ENCODE peak calls at places on chromosomes 2 and 18, in eight cellular contexts. One of them, this sample, is unnamed.

GRCh38 chr2:28665041-28665704 is 86.5 kb upstream of the PPP1CB start:
- DNase-seq in gastrocnemius medialis: no peak
- DNase-seq in A549: no peak
- DNase-seq in adrenal gland: peak
- DNase-seq in HCT116: no peak
- DNase-seq in upper lobe of left lung: peak
- DNase-seq in IMR-90: peak
- DNase-seq in heart left ventricle: peak
- DNase-seq in this sample: no peak

GRCh38 chr2:193749485-193749884 is 1554.8 kb upstream of the TMEFF2 start:
- DNase-seq in HCT116: no peak
- DNase-seq in upper lobe of left lung: no peak
- DNase-seq in heart left ventricle: no peak
- DNase-seq in IMR-90: no peak
- DNase-seq in gastrocnemius medialis: no peak
- DNase-seq in adrenal gland: no peak
- DNase-seq in A549: no peak
- DNase-seq in this sample: no peak

GRCh38 chr18:48238636-48239035 is 170.5 kb downstream of the ZBTB7C start:
- DNase-seq in HCT116: no peak
- DNase-seq in adrenal gland: no peak
- DNase-seq in IMR-90: no peak
- DNase-seq in gastrocnemius medialis: no peak
- DNase-seq in A549: no peak
- DNase-seq in upper lobe of left lung: no peak
- DNase-seq in heart left ventricle: no peak
- DNase-seq in this sample: no peak

GRCh38 chr18:76953186-76953982 is 131.0 kb downstream of the ZNF236 start:
- DNase-seq in gastrocnemius medialis: no peak
- DNase-seq in HCT116: no peak
- DNase-seq in IMR-90: peak
- DNase-seq in upper lobe of left lung: peak
- DNase-seq in heart left ventricle: peak
- DNase-seq in A549: no peak
- DNase-seq in adrenal gland: peak
- DNase-seq in this sample: peak

GRCh38 chr18:46148810-46149209 is 44.6 kb downstream of the HAUS1 start:
- DNase-seq in IMR-90: peak
- DNase-seq in adrenal gland: peak
- DNase-seq in upper lobe of left lung: no peak
- DNase-seq in gastrocnemius medialis: no peak
- DNase-seq in A549: peak
- DNase-seq in heart left ventricle: no peak
- DNase-seq in HCT116: no peak
- DNase-seq in this sample: peak

GRCh38 chr2:240111253-240111652 is 24.9 kb downstream of the COPS9 start:
- DNase-seq in upper lobe of left lung: no peak
- DNase-seq in heart left ventricle: no peak
- DNase-seq in HCT116: no peak
- DNase-seq in gastrocnemius medialis: no peak
- DNase-seq in adrenal gland: no peak
- DNase-seq in IMR-90: peak
- DNase-seq in A549: no peak
- DNase-seq in this sample: no peak

GRCh38 chr2:102103992-102104871 is 38.3 kb upstream of the IL1R1 start:
- DNase-seq in IMR-90: peak
- DNase-seq in gastrocnemius medialis: peak
- DNase-seq in adrenal gland: peak
- DNase-seq in A549: no peak
- DNase-seq in heart left ventricle: peak
- DNase-seq in upper lobe of left lung: peak
- DNase-seq in HCT116: no peak
- DNase-seq in this sample: peak

GRCh38 chr18:48924621-48925601 is 25.9 kb downstream of the SMAD7 start:
- DNase-seq in HCT116: no peak
- DNase-seq in A549: no peak
- DNase-seq in gastrocnemius medialis: no peak
- DNase-seq in upper lobe of left lung: no peak
- DNase-seq in IMR-90: no peak
- DNase-seq in adrenal gland: no peak
- DNase-seq in heart left ventricle: no peak
- DNase-seq in this sample: no peak

GRCh38 chr2:188345439-188345838 is 53.8 kb downstream of the GULP1 start:
- DNase-seq in IMR-90: peak
- DNase-seq in heart left ventricle: no peak
- DNase-seq in upper lobe of left lung: no peak
- DNase-seq in adrenal gland: no peak
- DNase-seq in HCT116: no peak
- DNase-seq in A549: no peak
- DNase-seq in gastrocnemius medialis: no peak
- DNase-seq in this sample: no peak

GRCh38 chr2:42961385-42961800 is 169.0 kb upstream of the HAAO start:
- DNase-seq in heart left ventricle: peak
- DNase-seq in HCT116: no peak
- DNase-seq in gastrocnemius medialis: peak
- DNase-seq in adrenal gland: peak
- DNase-seq in upper lobe of left lung: no peak
- DNase-seq in IMR-90: no peak
- DNase-seq in A549: no peak
- DNase-seq in this sample: peak

GRCh38 chr2:120576509-120577474 is 158.9 kb upstream of the GLI2 start:
- DNase-seq in gastrocnemius medialis: no peak
- DNase-seq in upper lobe of left lung: no peak
- DNase-seq in HCT116: no peak
- DNase-seq in A549: no peak
- DNase-seq in heart left ventricle: peak
- DNase-seq in IMR-90: peak
- DNase-seq in adrenal gland: peak
- DNase-seq in this sample: peak

GRCh38 chr2:17600805-17601204 is 60.3 kb downstream of the VSNL1 start:
- DNase-seq in heart left ventricle: no peak
- DNase-seq in adrenal gland: no peak
- DNase-seq in HCT116: no peak
- DNase-seq in upper lobe of left lung: no peak
- DNase-seq in IMR-90: no peak
- DNase-seq in A549: no peak
- DNase-seq in gastrocnemius medialis: no peak
- DNase-seq in this sample: no peak

GRCh38 chr2:26913599-26914285 is 56.7 kb upstream of the MAPRE3 start:
- DNase-seq in gastrocnemius medialis: no peak
- DNase-seq in HCT116: no peak
- DNase-seq in IMR-90: peak
- DNase-seq in heart left ventricle: no peak
- DNase-seq in A549: no peak
- DNase-seq in upper lobe of left lung: no peak
- DNase-seq in adrenal gland: no peak
- DNase-seq in this sample: no peak

GRCh38 chr2:29844713-29845320 is 76.6 kb downstream of the ALK start:
- DNase-seq in IMR-90: no peak
- DNase-seq in upper lobe of left lung: no peak
- DNase-seq in gastrocnemius medialis: no peak
- DNase-seq in adrenal gland: no peak
- DNase-seq in A549: no peak
- DNase-seq in heart left ventricle: no peak
- DNase-seq in HCT116: no peak
- DNase-seq in this sample: no peak

GRCh38 chr2:31205186-31205585 is 12.1 kb downstream of the CAPN14 start:
- DNase-seq in gastrocnemius medialis: no peak
- DNase-seq in heart left ventricle: no peak
- DNase-seq in IMR-90: no peak
- DNase-seq in A549: no peak
- DNase-seq in HCT116: no peak
- DNase-seq in upper lobe of left lung: no peak
- DNase-seq in adrenal gland: no peak
- DNase-seq in this sample: no peak

GRCh38 chr2:179106342-179107178 is 56.6 kb upstream of the CCDC141 start:
- DNase-seq in A549: peak
- DNase-seq in gastrocnemius medialis: peak
- DNase-seq in IMR-90: peak
- DNase-seq in heart left ventricle: peak
- DNase-seq in adrenal gland: peak
- DNase-seq in upper lobe of left lung: peak
- DNase-seq in HCT116: peak
- DNase-seq in this sample: no peak

GRCh38 chr2:88543541-88544057 is 83.7 kb downstream of the EIF2AK3 start:
- DNase-seq in HCT116: no peak
- DNase-seq in upper lobe of left lung: no peak
- DNase-seq in gastrocnemius medialis: no peak
- DNase-seq in heart left ventricle: no peak
- DNase-seq in IMR-90: no peak
- DNase-seq in A549: no peak
- DNase-seq in adrenal gland: no peak
- DNase-seq in this sample: no peak

GRCh38 chr2:139694327-139694726 is 914.1 kb upstream of the NXPH2 start:
- DNase-seq in IMR-90: no peak
- DNase-seq in adrenal gland: no peak
- DNase-seq in upper lobe of left lung: no peak
- DNase-seq in A549: no peak
- DNase-seq in heart left ventricle: no peak
- DNase-seq in gastrocnemius medialis: no peak
- DNase-seq in HCT116: no peak
- DNase-seq in this sample: no peak

GRCh38 chr18:30106356-30106755 is 936.2 kb downstream of the DSC3 start:
- DNase-seq in adrenal gland: no peak
- DNase-seq in gastrocnemius medialis: no peak
- DNase-seq in upper lobe of left lung: no peak
- DNase-seq in IMR-90: no peak
- DNase-seq in A549: no peak
- DNase-seq in HCT116: no peak
- DNase-seq in heart left ventricle: no peak
- DNase-seq in this sample: no peak

DNA sequence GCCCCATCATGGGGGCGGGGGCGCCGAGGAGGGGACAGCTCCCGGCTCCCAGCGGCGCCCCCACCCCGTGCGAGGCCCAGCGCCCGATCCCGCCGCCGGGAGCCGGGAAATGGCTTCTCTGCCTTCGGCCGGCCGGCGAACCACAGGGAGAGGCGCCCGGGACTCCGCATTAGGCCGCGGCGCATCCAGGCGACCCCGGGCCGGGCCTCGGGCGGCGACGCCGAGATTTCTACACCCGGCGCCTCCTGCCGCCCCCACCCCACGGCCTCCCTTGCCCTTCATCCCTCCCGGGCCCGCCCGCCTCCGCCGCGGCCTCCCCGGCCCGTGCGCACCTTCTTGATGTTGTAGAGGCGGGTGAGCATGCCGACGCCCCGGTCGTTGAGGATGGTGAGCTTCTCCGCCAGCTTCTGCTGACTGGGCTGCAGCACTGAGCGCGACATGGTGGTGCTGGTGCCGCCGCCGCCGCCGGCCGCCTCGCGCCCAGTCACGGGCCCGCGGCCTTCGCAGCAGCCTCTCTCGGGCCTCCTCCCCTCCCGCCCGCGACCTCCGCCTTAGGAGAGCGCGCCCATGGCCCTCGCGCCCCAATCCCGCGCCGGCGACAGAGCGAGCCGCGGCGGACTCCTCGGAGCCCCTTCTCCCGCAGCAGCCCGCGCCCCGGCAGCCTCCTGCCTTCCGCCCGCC is 457 bp downstream of the NCKAP1 start:
- DNase-seq in IMR-90: no peak
- DNase-seq in adrenal gland: peak
- DNase-seq in HCT116: no peak
- DNase-seq in upper lobe of left lung: no peak
- DNase-seq in gastrocnemius medialis: peak
- DNase-seq in A549: no peak
- DNase-seq in heart left ventricle: peak
- DNase-seq in this sample: peak
- TF ChIP-seq POLR2A in IMR-90: peak
- TF ChIP-seq POLR2A in adrenal gland: no peak
- TF ChIP-seq POLR2A in HCT116: no peak
- TF ChIP-seq POLR2A in upper lobe of left lung: no peak
- TF ChIP-seq POLR2A in gastrocnemius medialis: no peak
- TF ChIP-seq POLR2A in A549: peak
- TF ChIP-seq POLR2A in heart left ventricle: no peak
- TF ChIP-seq POLR2A in this sample: no peak

GRCh38 chr2:60882971-60883753 is 1.8 kb downstream of the REL start:
- DNase-seq in gastrocnemius medialis: no peak
- DNase-seq in IMR-90: peak
- DNase-seq in A549: no peak
- DNase-seq in heart left ventricle: no peak
- DNase-seq in upper lobe of left lung: no peak
- DNase-seq in HCT116: no peak
- DNase-seq in adrenal gland: no peak
- DNase-seq in this sample: no peak
- TF ChIP-seq POLR2A in gastrocnemius medialis: no peak
- TF ChIP-seq POLR2A in IMR-90: no peak
- TF ChIP-seq POLR2A in A549: no peak
- TF ChIP-seq POLR2A in heart left ventricle: no peak
- TF ChIP-seq POLR2A in upper lobe of left lung: no peak
- TF ChIP-seq POLR2A in HCT116: no peak
- TF ChIP-seq POLR2A in adrenal gland: peak
- TF ChIP-seq POLR2A in this sample: no peak

GRCh38 chr18:3247243-3248061 is at the start of gene MYL12A:
- DNase-seq in A549: peak
- DNase-seq in adrenal gland: peak
- DNase-seq in heart left ventricle: peak
- DNase-seq in upper lobe of left lung: peak
- DNase-seq in HCT116: peak
- DNase-seq in IMR-90: peak
- DNase-seq in gastrocnemius medialis: peak
- DNase-seq in this sample: peak
- TF ChIP-seq POLR2A in A549: peak
- TF ChIP-seq POLR2A in adrenal gland: peak
- TF ChIP-seq POLR2A in heart left ventricle: peak
- TF ChIP-seq POLR2A in upper lobe of left lung: no peak
- TF ChIP-seq POLR2A in HCT116: peak
- TF ChIP-seq POLR2A in IMR-90: peak
- TF ChIP-seq POLR2A in gastrocnemius medialis: peak
- TF ChIP-seq POLR2A in this sample: peak

GRCh38 chr2:190982263-190983034 is 31.5 kb downstream of the STAT1 start:
- DNase-seq in HCT116: no peak
- DNase-seq in adrenal gland: no peak
- DNase-seq in A549: no peak
- DNase-seq in IMR-90: no peak
- DNase-seq in gastrocnemius medialis: no peak
- DNase-seq in upper lobe of left lung: no peak
- DNase-seq in heart left ventricle: no peak
- DNase-seq in this sample: no peak

GRCh38 chr2:190978389-190979053 is 35.5 kb downstream of the STAT1 start:
- DNase-seq in HCT116: no peak
- DNase-seq in upper lobe of left lung: no peak
- DNase-seq in adrenal gland: no peak
- DNase-seq in gastrocnemius medialis: no peak
- DNase-seq in IMR-90: peak
- DNase-seq in heart left ventricle: no peak
- DNase-seq in A549: no peak
- DNase-seq in this sample: no peak

GRCh38 chr2:190981733-190982132 is 32.2 kb downstream of the STAT1 start:
- DNase-seq in upper lobe of left lung: no peak
- DNase-seq in heart left ventricle: no peak
- DNase-seq in IMR-90: no peak
- DNase-seq in A549: no peak
- DNase-seq in adrenal gland: no peak
- DNase-seq in HCT116: no peak
- DNase-seq in gastrocnemius medialis: no peak
- DNase-seq in this sample: no peak

GRCh38 chr2:190979906-190980629 is 33.9 kb downstream of the STAT1 start:
- DNase-seq in adrenal gland: peak
- DNase-seq in A549: no peak
- DNase-seq in gastrocnemius medialis: no peak
- DNase-seq in upper lobe of left lung: peak
- DNase-seq in IMR-90: peak
- DNase-seq in heart left ventricle: peak
- DNase-seq in HCT116: no peak
- DNase-seq in this sample: peak

GRCh38 chr2:190980630-190981214 is 33.2 kb downstream of the STAT1 start:
- DNase-seq in gastrocnemius medialis: no peak
- DNase-seq in A549: no peak
- DNase-seq in IMR-90: no peak
- DNase-seq in heart left ventricle: no peak
- DNase-seq in HCT116: no peak
- DNase-seq in upper lobe of left lung: no peak
- DNase-seq in adrenal gland: no peak
- DNase-seq in this sample: no peak
- TF ChIP-seq POLR2A in gastrocnemius medialis: no peak
- TF ChIP-seq POLR2A in A549: no peak
- TF ChIP-seq POLR2A in IMR-90: no peak
- TF ChIP-seq POLR2A in heart left ventricle: no peak
- TF ChIP-seq POLR2A in HCT116: no peak
- TF ChIP-seq POLR2A in upper lobe of left lung: no peak
- TF ChIP-seq POLR2A in adrenal gland: no peak
- TF ChIP-seq POLR2A in this sample: no peak

This sample was measured in breast epithelium.